ENCODE peak calls at places on chromosome 10, in four cellular contexts. E is effector CD4-positive, alpha-beta T cell; I is Panc1; H is NCI-H2081. T is an unnamed sample.

GRCh38 chr10:103916901-103917300 is 1.1 kb downstream of the STN1 start:
- DNase-seq in E (no peak), I (no peak), H (no peak), T (no peak)

GRCh38 chr10:132335189-132336063 is 3.4 kb downstream of the LRRC27 start:
- DNase-seq in E (no peak), H (no peak), I (no peak), T (no peak)

GRCh38 chr10:5945561-5946418 is 31.6 kb downstream of the IL15RA start:
- DNase-seq in H (no peak), I (no peak), E (no peak), T (no peak)

GRCh38 chr10:124717911-124718734 is 26.1 kb downstream of the FAM53B start:
- DNase-seq in E (peak), I (no peak), H (no peak), T (no peak)

GRCh38 chr10:99507265-99507664 is 25.5 kb upstream of the NKX2-3 start:
- DNase-seq in H (no peak), I (no peak), E (no peak), T (no peak)

GRCh38 chr10:63166742-63167258 is 33.7 kb downstream of the NRBF2 start:
- DNase-seq in E (no peak), I (peak), H (peak), T (no peak)

GRCh38 chr10:33247221-33247907 is 87.1 kb downstream of the NRP1 start:
- DNase-seq in I (no peak), H (no peak), E (no peak), T (no peak)

GRCh38 chr10:79292789-79293746 is 54.2 kb upstream of the PPIF start:
- DNase-seq in E (no peak), I (no peak), H (no peak), T (no peak)

GRCh38 chr10:94687625-94688248 is 4.2 kb downstream of the CYP2C18 start:
- DNase-seq in I (no peak), E (no peak), H (no peak), T (no peak)

GRCh38 chr10:123556736-123557135 is 109.4 kb upstream of the GPR26 start:
- DNase-seq in H (no peak), E (no peak), I (no peak), T (no peak)

GRCh38 chr10:95350212-95350829 is 59.5 kb upstream of the PDLIM1 start:
- DNase-seq in E (no peak), I (no peak), H (no peak), T (no peak)

GRCh38 chr10:46239247-46239646 is 47.5 kb upstream of the ANTXRL start:
- DNase-seq in H (no peak), I (no peak), E (no peak), T (no peak)